ENCODE peak calls at places on chromosomes 6 and 20, in four cellular contexts. L is HepG2, V is GM12878, J is K562. Y is an unnamed sample.

GRCh38 chr20:41149679-41150131 is 12.4 kb downstream of the PLCG1 start:
- DNase-seq in L (peak), V (no peak), J (peak), Y (no peak)

GRCh38 chr6:90411292-90411781 is 114.7 kb upstream of the BACH2 start:
- DNase-seq in J (no peak), L (no peak), V (peak), Y (no peak)

GRCh38 chr20:32449890-32450401 is 91.8 kb downstream of the ASXL1 start:
- DNase-seq in J (no peak), V (no peak), L (no peak), Y (no peak)

GRCh38 chr20:38804682-38805501 is 605 bp upstream of the PPP1R16B start:
- DNase-seq in L (no peak), J (no peak), V (peak), Y (no peak)

GRCh38 chr6:124446966-124447365 is 515.3 kb upstream of the RNF217 start:
- DNase-seq in V (no peak), J (no peak), L (no peak), Y (no peak)

GRCh38 chr20:31587545-31588389 is 17.3 kb upstream of the ID1 start:
- DNase-seq in L (no peak), V (no peak), J (peak), Y (no peak)

GRCh38 chr20:37408202-37408929 is 62.4 kb downstream of the SRC start:
- DNase-seq in V (no peak), J (no peak), L (no peak), Y (no peak)

GRCh38 chr6:158611039-158611438 is 33.5 kb downstream of the DYNLT1 start:
- DNase-seq in L (no peak), V (no peak), J (no peak), Y (no peak)

GRCh38 chr6:31125586-31126363 is 5.5 kb upstream of the CDSN start:
- DNase-seq in V (no peak), L (no peak), J (no peak), Y (no peak)

GRCh38 chr20:3876676-3877075 is 12.5 kb upstream of the PANK2 start:
- DNase-seq in L (no peak), V (no peak), J (no peak), Y (no peak)

GRCh38 chr20:38109025-38109541 is 56.0 kb downstream of the TGM2 start:
- DNase-seq in L (no peak), J (no peak), V (no peak), Y (no peak)

GRCh38 chr20:58271596-58272460 is 37.7 kb upstream of the RAB22A start:
- DNase-seq in J (no peak), L (no peak), V (no peak), Y (no peak)

GRCh38 chr6:157561037-157561790 is 180.2 kb downstream of the ZDHHC14 start:
- DNase-seq in V (peak), J (no peak), L (no peak), Y (no peak)

GRCh38 chr20:25867776-25868649 is 171.4 kb upstream of the ZNF337 start:
- DNase-seq in J (peak), L (no peak), V (no peak), Y (no peak)

GRCh38 chr6:23244300-23244699 is 674.9 kb downstream of the HDGFL1 start:
- DNase-seq in V (no peak), L (no peak), J (no peak), Y (no peak)

GRCh38 chr6:30507849-30508843 is 18.8 kb downstream of the HLA-E start:
- DNase-seq in J (no peak), L (no peak), V (no peak), Y (no peak)

GRCh38 chr6:22296067-22296466 is 769 bp downstream of the PRL start:
- DNase-seq in L (no peak), J (no peak), V (no peak), Y (no peak)

GRCh38 chr6:20497200-20497820 is 36.9 kb upstream of the CDKAL1 start:
- DNase-seq in V (no peak), L (no peak), J (no peak), Y (no peak)

GRCh38 chr6:31763617-31763940 is 1.1 kb downstream of the SAPCD1 start:
- DNase-seq in J (no peak), L (peak), V (no peak), Y (no peak)

GRCh38 chr6:6661684-6662083 is 73.2 kb downstream of the LY86 start:
- DNase-seq in V (no peak), J (no peak), L (peak), Y (no peak)

GRCh38 chr6:123306334-123306733 is 310.3 kb downstream of the CLVS2 start:
- DNase-seq in V (no peak), L (no peak), J (no peak), Y (peak)

GRCh38 chr6:105178110-105178509 is 1.7 kb downstream of the POPDC3 start:
- DNase-seq in J (no peak), V (no peak), L (no peak), Y (no peak)

GRCh38 chr6:126188271-126188909 is 151.5 kb upstream of the CENPW start:
- DNase-seq in V (no peak), L (peak), J (no peak), Y (no peak)

GRCh38 chr6:108578595-108579038 is 17.9 kb downstream of the FOXO3 start:
- DNase-seq in J (peak), V (no peak), L (no peak), Y (no peak)

GRCh38 chr6:32196682-32197616 is 4.5 kb upstream of the GPSM3 start:
- DNase-seq in J (peak), L (no peak), V (no peak), Y (no peak)

GRCh38 chr6:90896165-90896549 is 309.3 kb upstream of the MAP3K7 start:
- DNase-seq in L (no peak), V (no peak), J (no peak), Y (no peak)

GRCh38 chr20:61803903-61804804 is 261.5 kb downstream of the TAF4 start:
- DNase-seq in V (peak), J (no peak), L (no peak), Y (no peak)

GRCh38 chr6:113570176-113570575 is 287.0 kb upstream of the MARCKS start:
- DNase-seq in V (no peak), J (no peak), L (no peak), Y (no peak)

GRCh38 chr6:151154418-151154817 is 85.3 kb upstream of the AKAP12 start:
- DNase-seq in L (peak), V (no peak), J (no peak), Y (no peak)

GRCh38 chr6:40743226-40743625 is 156.1 kb upstream of the LRFN2 start:
- DNase-seq in L (no peak), V (no peak), J (peak), Y (no peak)

GRCh38 chr6:54185885-54186284 is 74.6 kb downstream of the MLIP start:
- DNase-seq in J (no peak), L (no peak), V (no peak), Y (no peak)

GRCh38 chr6:15977050-15977449 is 151.8 kb upstream of the MYLIP start:
- DNase-seq in J (peak), V (no peak), L (peak), Y (no peak)

GRCh38 chr6:40774932-40775331 is 187.8 kb upstream of the LRFN2 start:
- DNase-seq in V (no peak), L (no peak), J (no peak), Y (no peak)

GRCh38 chr6:40599580-40599979 is 12.4 kb upstream of the LRFN2 start:
- DNase-seq in L (no peak), V (no peak), J (no peak), Y (no peak)

GRCh38 chr6:125571207-125571740 is 178.2 kb upstream of the HEY2 start:
- DNase-seq in L (no peak), V (no peak), J (no peak), Y (no peak)

GRCh38 chr20:8722277-8722928 is 346.5 kb upstream of the PLCB4 start:
- DNase-seq in J (peak), V (peak), L (peak), Y (peak)

GRCh38 chr6:158194487-158195280 is 26.5 kb downstream of the GTF2H5 start:
- DNase-seq in V (no peak), J (no peak), L (no peak), Y (no peak)

DNA sequence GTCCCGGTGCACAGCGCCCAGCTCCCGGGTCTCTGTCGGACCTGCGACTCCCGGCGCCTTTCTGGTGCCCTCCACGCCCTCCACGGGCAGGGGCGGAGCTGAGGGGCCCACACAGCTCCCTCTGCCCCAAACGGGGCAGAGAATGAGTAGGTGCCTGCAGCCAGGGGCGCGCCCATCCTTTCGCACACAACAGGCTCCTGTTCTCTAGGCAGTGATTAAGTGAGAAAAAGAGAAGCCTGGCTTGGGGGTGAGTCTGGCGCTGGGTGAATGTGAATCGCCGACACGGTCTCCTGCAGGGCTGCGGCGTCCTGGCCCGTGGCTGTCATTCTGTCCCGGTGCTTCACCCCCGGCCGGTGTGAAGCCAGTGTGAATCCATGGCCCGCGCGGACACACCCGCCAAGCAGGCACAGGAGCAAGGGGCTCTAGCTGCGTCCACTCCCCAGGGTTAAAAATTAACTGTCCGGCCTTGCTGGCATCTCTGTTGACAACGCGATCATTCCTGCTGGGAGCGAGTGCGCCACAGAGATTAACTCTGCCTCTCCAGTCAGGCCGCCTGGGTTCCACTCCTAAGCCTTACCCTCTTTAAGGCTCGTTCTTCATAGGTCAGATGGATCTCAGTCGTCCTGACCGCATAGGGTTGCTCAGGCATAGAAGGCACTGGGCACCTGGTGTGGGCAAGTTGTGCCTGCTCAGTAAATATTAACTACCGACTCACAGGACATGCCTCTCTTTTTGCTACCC is 88.8 kb downstream of the PCSK2 start:
- DNase-seq in J (no peak), V (no peak), L (peak), Y (no peak)
- TF ChIP-seq FOXK2 in J (no peak), V (no peak), L (no peak), Y (no peak)

GRCh38 chr20:54984104-54984448 is 508.7 kb downstream of the DOK5 start:
- DNase-seq in V (no peak), J (no peak), L (no peak), Y (no peak)
- TF ChIP-seq BHLHE40 in V (no peak), J (no peak), L (no peak), Y (no peak)

GRCh38 chr6:37482356-37483292 is 17.1 kb downstream of the CCDC167 start:
- DNase-seq in J (no peak), L (no peak), V (no peak), Y (no peak)
- TF ChIP-seq TARDBP in J (no peak), L (no peak), V (no peak), Y (no peak)

DNA sequence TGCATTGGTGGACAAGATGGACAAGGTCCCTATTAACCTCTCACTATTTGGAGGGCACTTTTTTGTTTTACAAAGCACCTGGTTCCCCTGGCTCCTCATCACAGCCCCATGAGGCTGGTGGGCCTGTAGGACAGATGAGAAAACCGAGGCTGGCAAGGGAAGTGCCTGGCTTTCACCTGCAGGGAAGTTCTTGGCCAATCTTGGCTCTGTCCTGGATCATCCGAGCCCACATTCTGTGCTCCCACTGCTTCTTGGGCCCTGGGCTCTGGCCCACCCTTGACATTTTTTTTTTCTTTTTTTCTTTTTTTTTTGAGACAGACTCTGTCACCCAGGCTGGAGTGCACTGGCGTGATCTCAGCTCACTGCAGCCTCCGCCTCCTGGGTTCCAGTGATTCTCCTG is 14.7 kb downstream of the SLC13A3 start:
- DNase-seq in L (no peak), J (no peak), V (no peak), Y (no peak)
- TF ChIP-seq FOXK2 in L (no peak), J (no peak), V (no peak), Y (no peak)

GRCh38 chr20:14989891-14990290 is 652.5 kb upstream of the FLRT3 start:
- DNase-seq in L (no peak), V (no peak), J (no peak), Y (no peak)
- TF ChIP-seq BHLHE40 in L (no peak), V (no peak), J (no peak), Y (no peak)

GRCh38 chr6:161079566-161080262 is 88.1 kb downstream of the MAP3K4 start:
- DNase-seq in V (no peak), L (no peak), J (no peak), Y (no peak)
- TF ChIP-seq TARDBP in V (no peak), L (no peak), J (no peak), Y (no peak)

GRCh38 chr6:112225691-112226090 is 28.7 kb downstream of the LAMA4 start:
- DNase-seq in J (no peak), V (no peak), L (no peak), Y (no peak)

GRCh38 chr6:112221561-112221960 is 32.8 kb downstream of the LAMA4 start:
- DNase-seq in V (no peak), J (no peak), L (no peak), Y (no peak)

GRCh38 chr6:112223070-112223861 is 31.1 kb downstream of the LAMA4 start:
- DNase-seq in L (no peak), V (no peak), J (no peak), Y (no peak)

GRCh38 chr6:112224088-112224487 is 30.3 kb downstream of the LAMA4 start:
- DNase-seq in L (no peak), V (no peak), J (no peak), Y (no peak)

DNA sequence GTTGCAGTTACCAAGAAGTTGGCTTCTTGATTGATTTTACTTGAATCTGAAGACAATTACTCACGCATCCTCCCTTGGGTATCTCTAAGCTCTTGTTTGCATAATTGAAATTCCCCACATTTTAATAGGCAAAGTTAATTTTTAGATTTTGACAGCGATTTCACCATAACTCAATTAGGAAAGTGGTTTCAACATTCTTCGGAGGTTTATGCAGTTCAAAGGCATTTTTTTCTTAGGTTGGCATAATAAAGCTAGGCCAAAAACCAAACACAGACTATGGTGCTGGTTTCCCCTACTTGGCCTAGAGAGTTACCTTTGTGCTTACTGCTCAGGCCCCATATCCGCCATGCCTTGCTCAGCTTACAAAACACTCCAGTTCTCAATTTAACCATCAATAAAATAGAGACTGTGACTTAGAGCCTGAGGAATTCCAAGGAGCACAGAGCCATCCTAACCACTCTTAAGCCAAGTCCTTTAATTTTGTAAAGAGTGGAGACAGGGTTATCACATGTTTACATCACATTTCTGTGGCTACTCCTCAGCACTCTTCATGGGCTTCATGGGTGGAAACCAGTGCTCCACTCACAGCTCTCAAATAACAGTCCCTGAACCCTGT is 32.1 kb downstream of the LAMA4 start:
- DNase-seq in V (no peak), J (no peak), L (no peak), Y (no peak)
- TF ChIP-seq FOXK2 in V (no peak), J (no peak), L (no peak), Y (no peak)

GRCh38 chr6:136500414-136500813 is 49.8 kb downstream of the MAP7 start:
- DNase-seq in L (no peak), J (no peak), V (no peak), Y (no peak)

GRCh38 chr6:136499370-136499769 is 50.9 kb downstream of the MAP7 start:
- DNase-seq in L (no peak), J (no peak), V (no peak), Y (no peak)

GRCh38 chr6:136501514-136501913 is 48.7 kb downstream of the MAP7 start:
- DNase-seq in L (no peak), V (no peak), J (no peak), Y (no peak)

GRCh38 chr6:136502791-136503190 is 47.4 kb downstream of the MAP7 start:
- DNase-seq in L (no peak), V (no peak), J (no peak), Y (no peak)

GRCh38 chr6:136501081-136501480 is 49.1 kb downstream of the MAP7 start:
- DNase-seq in L (no peak), V (no peak), J (no peak), Y (no peak)
- TF ChIP-seq BHLHE40 in L (no peak), V (no peak), J (no peak), Y (no peak)

DNA sequence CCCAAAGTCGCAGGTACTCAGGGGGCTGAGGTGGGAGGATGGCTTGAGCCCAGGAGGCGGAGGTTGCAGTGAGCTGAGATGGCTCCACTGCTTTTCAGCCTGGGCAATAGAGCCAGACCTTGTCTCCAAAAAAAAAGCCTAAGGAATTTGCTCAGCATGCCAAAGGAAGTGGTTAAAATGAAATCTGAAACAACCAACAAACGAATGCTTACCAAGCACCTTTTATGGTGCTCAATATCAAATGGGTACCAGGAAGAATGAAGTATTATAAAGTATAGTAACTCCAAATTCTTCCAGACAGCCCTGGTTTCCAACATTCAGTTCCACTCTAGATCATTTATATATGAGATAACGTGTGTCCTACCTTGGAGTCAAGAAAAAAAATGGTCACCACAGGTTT is 14.0 kb downstream of the GMDS start:
- DNase-seq in V (no peak), L (no peak), J (no peak), Y (no peak)
- TF ChIP-seq TARDBP in V (no peak), L (no peak), J (no peak), Y (no peak)

GRCh38 chr6:170555305-170555704 is 1.1 kb downstream of the TBP start:
- DNase-seq in J (no peak), L (no peak), V (no peak), Y (no peak)
- TF ChIP-seq FOXK2 in J (no peak), L (no peak), V (no peak), Y (no peak)

Y was measured in HEK293T.